ENCODE peak calls at places on chromosomes 11 and 22, in five cellular contexts. V is ovary, Y is heart left ventricle, D is lower leg skin, T is K562. W is an unnamed sample.

GRCh38 chr11:587978-588380 is 11.7 kb downstream of the PHRF1 start:
- DNase-seq in V (no peak), Y (peak), D (no peak), T (peak), W (no peak)

GRCh38 chr11:117418685-117419084 is 91.0 kb downstream of the CEP164 start:
- DNase-seq in V (no peak), Y (no peak), D (no peak), T (no peak), W (no peak)

GRCh38 chr11:81869337-81870065 is 864.2 kb downstream of the FAM181B start:
- DNase-seq in V (no peak), Y (no peak), D (no peak), T (no peak), W (no peak)

GRCh38 chr22:30541979-30542810 is 4.3 kb downstream of the SEC14L6 start:
- DNase-seq in V (peak), Y (no peak), D (no peak), T (peak), W (no peak)

GRCh38 chr11:76132268-76132667 is 74.0 kb downstream of the WNT11 start:
- DNase-seq in V (no peak), Y (no peak), D (no peak), T (no peak), W (no peak)

GRCh38 chr11:33722579-33723234 is 13.5 kb downstream of the CD59 start:
- DNase-seq in V (no peak), Y (peak), D (peak), T (peak), W (no peak)

GRCh38 chr11:23897453-23898289 is 599.2 kb upstream of the LUZP2 start:
- DNase-seq in V (no peak), Y (no peak), D (no peak), T (no peak), W (no peak)

GRCh38 chr11:44727373-44728084 is 767 bp downstream of the TSPAN18 start:
- DNase-seq in V (peak), Y (peak), D (peak), T (peak), W (peak)

DNA sequence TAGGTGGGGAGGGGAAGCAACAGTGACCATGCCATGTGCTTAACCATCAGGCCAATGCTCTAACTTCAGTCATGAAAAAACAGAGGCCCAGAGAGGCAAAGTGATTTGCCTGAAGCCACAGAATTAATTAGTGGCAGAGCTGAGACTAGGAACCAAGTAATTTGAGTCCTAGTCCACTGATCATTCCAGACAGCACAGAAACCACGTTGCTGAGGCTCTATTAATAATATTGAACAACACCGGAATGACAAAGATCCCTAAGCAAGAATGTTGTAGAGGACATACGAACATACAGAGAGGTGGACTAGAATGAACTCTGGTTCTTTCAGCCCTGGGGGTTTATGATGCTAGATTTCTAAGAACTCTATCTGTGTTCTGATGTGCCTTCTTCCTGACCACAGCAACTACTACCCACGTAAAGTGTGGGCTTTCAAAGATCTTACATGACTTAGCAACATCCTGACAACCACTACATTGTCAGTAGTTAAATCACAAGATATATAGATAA is 92.3 kb downstream of the GAB2 start:
- DNase-seq in V (no peak), Y (no peak), D (no peak), T (peak), W (no peak)
- TF ChIP-seq POLR2A in V (no peak), Y (no peak), D (no peak), T (no peak), W (no peak)

GRCh38 chr11:101620026-101620425 is 36.2 kb upstream of the TRPC6 start:
- DNase-seq in V (no peak), Y (no peak), D (no peak), T (no peak), W (no peak)
- TF ChIP-seq CTCF in V (no peak), Y (no peak), D (no peak), T (no peak), W (no peak)

DNA sequence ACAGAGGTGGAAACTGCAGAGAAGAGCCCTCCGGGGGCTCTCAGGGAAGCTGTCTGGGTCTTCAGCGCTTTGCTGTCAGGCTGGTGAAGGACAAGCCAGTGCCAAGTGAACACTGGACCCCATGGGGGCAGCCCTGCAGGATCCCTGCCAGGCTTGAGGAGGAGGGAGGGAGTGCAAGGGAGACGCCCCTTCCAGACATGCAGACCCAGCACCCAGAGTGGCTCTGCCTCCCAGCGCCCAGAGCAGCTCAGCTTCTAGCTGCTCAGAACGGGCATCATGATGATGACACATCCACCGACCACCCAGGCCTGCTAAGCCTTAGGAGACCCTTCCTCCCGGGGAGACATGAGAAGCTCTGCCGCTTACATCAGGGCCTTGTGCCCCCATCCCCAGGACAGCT is 39.7 kb downstream of the TBX1 start:
- DNase-seq in V (no peak), Y (no peak), D (no peak), T (no peak), W (no peak)
- H3K4me3 ChIP-seq in V (no peak), Y (no peak), D (no peak), T (no peak), W (no peak)

DNA sequence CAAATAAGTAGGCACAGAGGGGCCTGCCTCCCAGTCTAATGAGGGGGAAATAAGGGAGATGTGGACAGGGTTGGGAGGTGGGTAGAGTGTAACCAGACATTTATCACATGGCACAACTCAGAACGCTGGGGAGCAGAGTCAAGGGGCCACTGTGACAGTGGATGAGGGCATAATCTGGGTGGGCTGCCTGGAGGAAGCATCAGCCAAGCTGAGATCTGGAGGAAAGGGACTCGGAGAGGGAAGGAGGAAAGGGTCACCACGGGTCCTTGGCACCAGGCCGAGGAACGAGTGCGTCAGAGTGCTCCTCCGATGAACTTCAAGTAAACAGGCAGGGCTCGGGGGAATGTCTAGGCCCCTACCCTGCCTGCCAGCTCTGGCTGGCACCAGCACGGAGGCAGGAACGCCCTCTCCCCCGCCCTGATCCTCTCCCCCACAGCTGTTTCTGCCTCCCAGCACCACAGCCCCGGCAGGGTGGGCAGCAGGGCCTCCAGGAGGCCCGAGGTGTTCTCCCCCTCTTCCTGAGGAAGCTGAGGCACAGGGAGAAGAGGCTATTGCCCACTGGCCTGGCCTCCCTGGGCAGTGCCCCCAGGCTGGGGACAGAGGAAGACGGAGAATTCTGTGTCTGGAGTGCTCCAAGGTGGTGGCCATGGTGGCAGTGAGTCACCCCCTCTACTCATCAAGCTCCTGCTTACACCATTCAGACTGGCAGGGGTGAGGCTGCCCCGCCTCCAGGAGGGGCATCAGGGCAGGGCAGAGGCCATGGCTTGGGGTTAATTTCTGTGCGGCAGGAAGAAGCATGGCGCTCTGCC is 4.2 kb downstream of the ALDH3B1 start:
- DNase-seq in V (peak), Y (no peak), D (peak), T (no peak), W (no peak)
- TF ChIP-seq POLR2A in V (no peak), Y (no peak), D (no peak), T (no peak), W (no peak)

GRCh38 chr22:35841907-35842518 is 124.3 kb downstream of the APOL5 start:
- DNase-seq in V (no peak), Y (no peak), D (no peak), T (no peak), W (no peak)

GRCh38 chr22:35835998-35836691 is 118.5 kb downstream of the APOL5 start:
- DNase-seq in V (peak), Y (peak), D (no peak), T (no peak), W (peak)

GRCh38 chr22:35837328-35837727 is 119.7 kb downstream of the APOL5 start:
- DNase-seq in V (no peak), Y (no peak), D (no peak), T (no peak), W (no peak)

GRCh38 chr22:35839811-35840739 is 122.4 kb downstream of the APOL5 start:
- DNase-seq in V (peak), Y (peak), D (peak), T (peak), W (peak)

GRCh38 chr22:35838849-35839646 is 121.4 kb downstream of the APOL5 start:
- DNase-seq in V (peak), Y (no peak), D (no peak), T (no peak), W (peak)
- TF ChIP-seq CTCF in V (no peak), Y (peak), D (no peak), T (peak), W (peak)

DNA sequence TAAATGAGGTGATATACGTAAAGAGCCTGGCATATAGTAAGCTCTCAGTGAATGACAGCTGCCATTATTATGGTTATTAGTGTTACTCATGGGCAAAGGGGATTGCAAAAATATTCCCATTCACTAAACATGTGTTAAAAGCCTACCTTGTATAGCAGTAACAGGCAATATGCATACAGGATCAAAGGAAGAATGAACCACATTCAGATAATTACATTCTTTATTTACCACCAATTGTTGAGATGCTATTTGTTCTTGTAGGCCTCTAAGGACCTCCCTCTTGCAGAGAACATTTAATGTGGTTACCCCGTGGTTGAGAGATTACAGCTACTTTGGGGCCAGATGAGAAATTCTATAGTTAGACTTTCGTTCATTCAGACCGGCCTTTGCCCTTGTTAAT is 82.7 kb upstream of the DRD2 start:
- DNase-seq in V (no peak), Y (no peak), D (no peak), T (no peak), W (no peak)
- H3K4me3 ChIP-seq in V (no peak), Y (no peak), D (no peak), T (no peak), W (no peak)

GRCh38 chr11:114133548-114134329 is 74.2 kb downstream of the ZBTB16 start:
- DNase-seq in V (no peak), Y (no peak), D (peak), T (no peak), W (peak)
- TF ChIP-seq POLR2A in V (no peak), Y (no peak), D (no peak), T (no peak), W (no peak)

W was measured in uterus.